ENCODE peak calls at places on chromosomes 7 and 10, in six cellular contexts. S is T-helper 17 cell, B is Right ventricle myocardium superior, C is nephron progenitor cell, V is left cardiac atrium, F is GM23248. L is an unnamed sample.

GRCh38 chr10:8158439-8159071 is 104.1 kb downstream of the GATA3 start:
- DNase-seq in S (no peak), B (no peak), C (no peak), V (no peak), F (no peak), L (no peak)

GRCh38 chr10:88205842-88206446 is 342.5 kb downstream of the PTEN start:
- DNase-seq in S (no peak), B (no peak), C (no peak), V (no peak), F (no peak), L (no peak)

GRCh38 chr10:111593578-111593977 is 516.7 kb downstream of the ADRA2A start:
- DNase-seq in S (no peak), B (no peak), C (no peak), V (no peak), F (peak; percentile 73), L (no peak)

GRCh38 chr7:33836797-33837355 is 68.5 kb upstream of the BMPER start:
- DNase-seq in S (no peak), B (no peak), C (no peak), V (no peak), F (no peak), L (no peak)

GRCh38 chr7:45682836-45683555 is 108.8 kb downstream of the ADCY1 start:
- DNase-seq in S (no peak), B (no peak), C (no peak), V (no peak), F (peak; percentile 36), L (no peak)

GRCh38 chr7:88202278-88202677 is 17.6 kb downstream of the SRI start:
- DNase-seq in S (no peak), B (no peak), C (no peak), V (no peak), F (no peak), L (no peak)

GRCh38 chr10:24963646-24964045 is 11.2 kb upstream of the PRTFDC1 start:
- DNase-seq in S (no peak), B (no peak), C (no peak), V (no peak), F (no peak), L (no peak)

GRCh38 chr10:84811078-84811477 is 482.7 kb downstream of the CCSER2 start:
- DNase-seq in S (no peak), B (no peak), C (no peak), V (no peak), F (no peak), L (no peak)

GRCh38 chr10:60446855-60447254 is 57.2 kb upstream of the ANK3 start:
- DNase-seq in S (no peak), B (no peak), C (no peak), V (no peak), F (peak; percentile 29), L (no peak)

GRCh38 chr10:117788911-117789310 is 246.4 kb downstream of the EMX2 start:
- DNase-seq in S (no peak), B (no peak), C (no peak), V (no peak), F (no peak), L (no peak)

GRCh38 chr7:29396563-29396962 is 167.1 kb upstream of the PRR15 start:
- DNase-seq in S (no peak), B (no peak), C (no peak), V (no peak), F (no peak), L (no peak)

GRCh38 chr10:49610015-49610734 is at the start of gene SLC18A3:
- DNase-seq in S (no peak), B (no peak), C (peak; percentile 68), V (no peak), F (no peak), L (no peak)

GRCh38 chr7:2214636-2215035 is 18.1 kb downstream of the MAD1L1 start:
- DNase-seq in S (no peak), B (peak; percentile 14), C (no peak), V (no peak), F (peak; percentile 11), L (no peak)

GRCh38 chr10:71232089-71232998 is 20.0 kb downstream of the UNC5B start:
- DNase-seq in S (no peak), B (peak; percentile 90), C (no peak), V (peak; percentile 86), F (peak; percentile 67), L (no peak)

GRCh38 chr7:47669178-47669878 is 87.4 kb upstream of the TNS3 start:
- DNase-seq in S (no peak), B (peak; percentile 77), C (no peak), V (peak; percentile 80), F (peak; percentile 96), L (peak; percentile 94)

GRCh38 chr7:12731214-12731656 is 43.8 kb downstream of the ARL4A start:
- DNase-seq in S (no peak), B (no peak), C (no peak), V (no peak), F (peak; percentile 38), L (no peak)

GRCh38 chr7:46357851-46358250 is 436.8 kb upstream of the IGFBP3 start:
- DNase-seq in S (no peak), B (no peak), C (no peak), V (no peak), F (no peak), L (no peak)

GRCh38 chr10:43234471-43235041 is 32.3 kb downstream of the RASGEF1A start:
- DNase-seq in S (no peak), B (peak; percentile 11), C (peak; percentile 1), V (peak; percentile 7), F (no peak), L (peak; percentile 30)

GRCh38 chr10:104052351-104052885 is 33.3 kb downstream of the COL17A1 start:
- DNase-seq in S (no peak), B (no peak), C (no peak), V (no peak), F (no peak), L (no peak)

GRCh38 chr7:121755286-121755685 is 117.7 kb upstream of the PTPRZ1 start:
- DNase-seq in S (no peak), B (no peak), C (no peak), V (no peak), F (peak; percentile 15), L (no peak)